ENCODE peak calls at places on chromosomes 7 and 10, in ten cellular contexts. One of them, this sample, is unnamed.

GRCh38 chr7:24417526-24418120 is 133.6 kb downstream of the NPY start:
- DNase-seq in progenitor cell of endocrine pancreas: no peak
- DNase-seq in IMR-90: no peak
- DNase-seq in MCF 10A: no peak
- DNase-seq in GM10248: no peak
- DNase-seq in AG04450: no peak
- DNase-seq in heart left ventricle: no peak
- DNase-seq in mammary epithelial cell: no peak
- DNase-seq in left ventricle myocardium inferior: no peak
- DNase-seq in heart right ventricle: no peak
- DNase-seq in this sample: no peak

GRCh38 chr10:124165827-124166226 is 72.4 kb upstream of the CHST15 start:
- DNase-seq in AG04450: no peak
- DNase-seq in progenitor cell of endocrine pancreas: no peak
- DNase-seq in left ventricle myocardium inferior: no peak
- DNase-seq in heart right ventricle: no peak
- DNase-seq in IMR-90: no peak
- DNase-seq in GM10248: no peak
- DNase-seq in MCF 10A: no peak
- DNase-seq in mammary epithelial cell: no peak
- DNase-seq in heart left ventricle: no peak
- DNase-seq in this sample: no peak

GRCh38 chr10:95661818-95662217 is 5.3 kb upstream of the ALDH18A1 start:
- DNase-seq in AG04450: no peak
- DNase-seq in heart right ventricle: no peak
- DNase-seq in IMR-90: no peak
- DNase-seq in mammary epithelial cell: no peak
- DNase-seq in MCF 10A: no peak
- DNase-seq in GM10248: no peak
- DNase-seq in left ventricle myocardium inferior: no peak
- DNase-seq in progenitor cell of endocrine pancreas: no peak
- DNase-seq in heart left ventricle: no peak
- DNase-seq in this sample: no peak

GRCh38 chr10:78224602-78225001 is 190.9 kb downstream of the RPS24 start:
- DNase-seq in mammary epithelial cell: no peak
- DNase-seq in GM10248: no peak
- DNase-seq in AG04450: peak; percentile 34
- DNase-seq in heart left ventricle: no peak
- DNase-seq in progenitor cell of endocrine pancreas: no peak
- DNase-seq in IMR-90: peak; percentile 83
- DNase-seq in left ventricle myocardium inferior: no peak
- DNase-seq in MCF 10A: no peak
- DNase-seq in heart right ventricle: no peak
- DNase-seq in this sample: no peak

GRCh38 chr7:87435546-87435945 is 39.9 kb downstream of the ABCB4 start:
- DNase-seq in AG04450: no peak
- DNase-seq in heart left ventricle: no peak
- DNase-seq in progenitor cell of endocrine pancreas: no peak
- DNase-seq in IMR-90: peak; percentile 13
- DNase-seq in GM10248: no peak
- DNase-seq in left ventricle myocardium inferior: no peak
- DNase-seq in MCF 10A: no peak
- DNase-seq in mammary epithelial cell: peak; percentile 11
- DNase-seq in heart right ventricle: no peak
- DNase-seq in this sample: no peak

GRCh38 chr10:124890225-124890624 is 51.7 kb upstream of the ZRANB1 start:
- DNase-seq in heart right ventricle: no peak
- DNase-seq in MCF 10A: no peak
- DNase-seq in mammary epithelial cell: no peak
- DNase-seq in GM10248: no peak
- DNase-seq in left ventricle myocardium inferior: no peak
- DNase-seq in heart left ventricle: no peak
- DNase-seq in AG04450: no peak
- DNase-seq in IMR-90: peak; percentile 6
- DNase-seq in progenitor cell of endocrine pancreas: no peak
- DNase-seq in this sample: no peak

GRCh38 chr10:75400163-75400768 is 1.3 kb downstream of the ZNF503 start:
- DNase-seq in progenitor cell of endocrine pancreas: peak; percentile 27
- DNase-seq in heart right ventricle: no peak
- DNase-seq in GM10248: peak; percentile 33
- DNase-seq in mammary epithelial cell: no peak
- DNase-seq in heart left ventricle: peak; percentile 51
- DNase-seq in left ventricle myocardium inferior: no peak
- DNase-seq in IMR-90: no peak
- DNase-seq in MCF 10A: peak; percentile 42
- DNase-seq in AG04450: no peak
- DNase-seq in this sample: no peak

GRCh38 chr10:86413046-86413728 is 46.6 kb upstream of the GRID1 start:
- DNase-seq in mammary epithelial cell: no peak
- DNase-seq in AG04450: no peak
- DNase-seq in GM10248: peak; percentile 66
- DNase-seq in progenitor cell of endocrine pancreas: no peak
- DNase-seq in MCF 10A: no peak
- DNase-seq in heart right ventricle: no peak
- DNase-seq in heart left ventricle: no peak
- DNase-seq in left ventricle myocardium inferior: no peak
- DNase-seq in IMR-90: peak; percentile 59
- DNase-seq in this sample: no peak

GRCh38 chr10:89382757-89383156 is 4.9 kb downstream of the IFIT1B start:
- DNase-seq in IMR-90: peak; percentile 18
- DNase-seq in MCF 10A: no peak
- DNase-seq in AG04450: no peak
- DNase-seq in left ventricle myocardium inferior: no peak
- DNase-seq in heart left ventricle: no peak
- DNase-seq in heart right ventricle: no peak
- DNase-seq in GM10248: no peak
- DNase-seq in mammary epithelial cell: peak; percentile 38
- DNase-seq in progenitor cell of endocrine pancreas: no peak
- DNase-seq in this sample: no peak

GRCh38 chr7:12403287-12404181 is at the start of gene VWDE:
- DNase-seq in MCF 10A: peak; percentile 49
- DNase-seq in GM10248: peak; percentile 32
- DNase-seq in heart right ventricle: no peak
- DNase-seq in mammary epithelial cell: peak; percentile 28
- DNase-seq in progenitor cell of endocrine pancreas: peak; percentile 51
- DNase-seq in left ventricle myocardium inferior: no peak
- DNase-seq in IMR-90: no peak
- DNase-seq in AG04450: no peak
- DNase-seq in heart left ventricle: no peak
- DNase-seq in this sample: peak; percentile 72

GRCh38 chr7:93146465-93147127 is 1.6 kb downstream of the SAMD9L start:
- DNase-seq in left ventricle myocardium inferior: no peak
- DNase-seq in MCF 10A: no peak
- DNase-seq in AG04450: no peak
- DNase-seq in progenitor cell of endocrine pancreas: no peak
- DNase-seq in IMR-90: no peak
- DNase-seq in heart left ventricle: no peak
- DNase-seq in mammary epithelial cell: no peak
- DNase-seq in GM10248: no peak
- DNase-seq in heart right ventricle: no peak
- DNase-seq in this sample: no peak

GRCh38 chr7:47586925-47587324 is 5.0 kb upstream of the TNS3 start:
- DNase-seq in MCF 10A: peak; percentile 73
- DNase-seq in GM10248: no peak
- DNase-seq in heart right ventricle: no peak
- DNase-seq in heart left ventricle: no peak
- DNase-seq in mammary epithelial cell: no peak
- DNase-seq in left ventricle myocardium inferior: no peak
- DNase-seq in AG04450: no peak
- DNase-seq in IMR-90: no peak
- DNase-seq in progenitor cell of endocrine pancreas: no peak
- DNase-seq in this sample: no peak

GRCh38 chr10:33157108-33157507 is 177.4 kb downstream of the NRP1 start:
- DNase-seq in MCF 10A: peak; percentile 77
- DNase-seq in mammary epithelial cell: peak; percentile 64
- DNase-seq in IMR-90: peak; percentile 68
- DNase-seq in heart right ventricle: no peak
- DNase-seq in AG04450: no peak
- DNase-seq in left ventricle myocardium inferior: no peak
- DNase-seq in progenitor cell of endocrine pancreas: no peak
- DNase-seq in heart left ventricle: no peak
- DNase-seq in GM10248: no peak
- DNase-seq in this sample: no peak

GRCh38 chr7:121313793-121314676 is 14.8 kb upstream of the WNT16 start:
- DNase-seq in heart right ventricle: no peak
- DNase-seq in MCF 10A: peak; percentile 65
- DNase-seq in IMR-90: no peak
- DNase-seq in left ventricle myocardium inferior: no peak
- DNase-seq in GM10248: no peak
- DNase-seq in mammary epithelial cell: no peak
- DNase-seq in progenitor cell of endocrine pancreas: no peak
- DNase-seq in heart left ventricle: no peak
- DNase-seq in AG04450: no peak
- DNase-seq in this sample: no peak

GRCh38 chr7:2244404-2244803 is 2.4 kb downstream of the NUDT1 start:
- DNase-seq in left ventricle myocardium inferior: no peak
- DNase-seq in heart right ventricle: no peak
- DNase-seq in GM10248: no peak
- DNase-seq in MCF 10A: no peak
- DNase-seq in heart left ventricle: no peak
- DNase-seq in progenitor cell of endocrine pancreas: no peak
- DNase-seq in mammary epithelial cell: no peak
- DNase-seq in AG04450: no peak
- DNase-seq in IMR-90: no peak
- DNase-seq in this sample: no peak

DNA sequence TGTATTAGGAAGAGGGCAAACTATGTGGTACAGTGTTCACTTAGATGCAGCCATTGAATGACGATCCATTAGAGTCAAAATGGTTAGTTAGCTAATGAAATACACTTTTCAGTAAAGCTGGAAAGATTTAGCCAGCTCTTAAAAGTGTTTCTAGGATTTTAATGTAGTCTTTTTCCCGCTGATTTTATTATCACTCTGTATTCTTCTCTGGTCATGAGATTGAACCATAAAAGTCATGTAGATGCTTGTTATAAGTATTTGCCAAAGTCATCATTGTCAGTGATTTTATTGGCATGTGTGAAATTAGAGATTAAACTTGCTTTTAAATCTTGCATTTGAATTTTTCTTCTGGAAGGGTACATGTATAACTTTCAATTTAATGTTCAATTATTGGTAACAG is 93.8 kb downstream of the ADK start:
- DNase-seq in heart right ventricle: no peak
- DNase-seq in AG04450: no peak
- DNase-seq in mammary epithelial cell: no peak
- DNase-seq in left ventricle myocardium inferior: no peak
- DNase-seq in heart left ventricle: no peak
- DNase-seq in MCF 10A: no peak
- DNase-seq in GM10248: no peak
- DNase-seq in IMR-90: no peak
- DNase-seq in progenitor cell of endocrine pancreas: no peak
- DNase-seq in this sample: no peak
- TF ChIP-seq CTCF in heart right ventricle: no peak
- TF ChIP-seq CTCF in AG04450: no peak
- TF ChIP-seq CTCF in mammary epithelial cell: no peak
- TF ChIP-seq CTCF in left ventricle myocardium inferior: no peak
- TF ChIP-seq CTCF in heart left ventricle: no peak
- TF ChIP-seq CTCF in MCF 10A: no peak
- TF ChIP-seq CTCF in GM10248: no peak
- TF ChIP-seq CTCF in IMR-90: no peak
- TF ChIP-seq CTCF in progenitor cell of endocrine pancreas: no peak
- TF ChIP-seq CTCF in this sample: no peak

GRCh38 chr10:56349611-56350010 is 11.4 kb downstream of the ZWINT start:
- DNase-seq in heart right ventricle: no peak
- DNase-seq in heart left ventricle: no peak
- DNase-seq in mammary epithelial cell: no peak
- DNase-seq in GM10248: no peak
- DNase-seq in IMR-90: no peak
- DNase-seq in AG04450: no peak
- DNase-seq in progenitor cell of endocrine pancreas: no peak
- DNase-seq in MCF 10A: no peak
- DNase-seq in left ventricle myocardium inferior: no peak
- DNase-seq in this sample: no peak
- TF ChIP-seq CTCF in heart right ventricle: no peak
- TF ChIP-seq CTCF in heart left ventricle: no peak
- TF ChIP-seq CTCF in mammary epithelial cell: peak; percentile 58
- TF ChIP-seq CTCF in GM10248: peak; percentile 9
- TF ChIP-seq CTCF in IMR-90: peak; percentile 22
- TF ChIP-seq CTCF in AG04450: peak; percentile 16
- TF ChIP-seq CTCF in progenitor cell of endocrine pancreas: peak; percentile 22
- TF ChIP-seq CTCF in MCF 10A: peak; percentile 18
- TF ChIP-seq CTCF in left ventricle myocardium inferior: no peak
- TF ChIP-seq CTCF in this sample: peak; percentile 39

GRCh38 chr10:100020161-100020882 is 10.6 kb upstream of the DNMBP start:
- DNase-seq in IMR-90: no peak
- DNase-seq in GM10248: peak; percentile 71
- DNase-seq in mammary epithelial cell: no peak
- DNase-seq in AG04450: no peak
- DNase-seq in progenitor cell of endocrine pancreas: no peak
- DNase-seq in MCF 10A: no peak
- DNase-seq in left ventricle myocardium inferior: no peak
- DNase-seq in heart right ventricle: no peak
- DNase-seq in heart left ventricle: no peak
- DNase-seq in this sample: no peak
- TF ChIP-seq CTCF in IMR-90: no peak
- TF ChIP-seq CTCF in GM10248: peak; percentile 30
- TF ChIP-seq CTCF in mammary epithelial cell: no peak
- TF ChIP-seq CTCF in AG04450: no peak
- TF ChIP-seq CTCF in progenitor cell of endocrine pancreas: no peak
- TF ChIP-seq CTCF in MCF 10A: no peak
- TF ChIP-seq CTCF in left ventricle myocardium inferior: no peak
- TF ChIP-seq CTCF in heart right ventricle: no peak
- TF ChIP-seq CTCF in heart left ventricle: no peak
- TF ChIP-seq CTCF in this sample: no peak

DNA sequence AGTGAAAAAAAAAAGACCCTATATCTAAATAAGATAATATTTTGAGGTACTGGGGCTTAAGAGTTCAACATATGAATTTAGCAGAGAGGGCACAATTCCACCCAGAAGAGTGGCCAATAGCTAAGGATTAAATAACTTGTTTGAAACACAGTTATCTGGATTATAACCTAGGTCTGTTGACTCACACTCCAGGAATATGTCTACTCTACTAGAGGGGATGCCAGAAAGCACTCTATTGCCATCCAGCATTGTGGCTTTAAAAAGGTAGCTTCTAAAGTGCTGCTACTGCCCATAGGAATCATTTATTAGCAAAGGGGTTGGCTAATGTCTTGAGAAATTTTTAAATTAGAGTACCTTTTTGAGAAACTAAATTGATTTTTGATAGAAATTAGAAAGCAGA is 102.2 kb downstream of the PPP1R3A start:
- DNase-seq in heart left ventricle: no peak
- DNase-seq in mammary epithelial cell: no peak
- DNase-seq in GM10248: no peak
- DNase-seq in progenitor cell of endocrine pancreas: no peak
- DNase-seq in MCF 10A: no peak
- DNase-seq in AG04450: no peak
- DNase-seq in heart right ventricle: no peak
- DNase-seq in left ventricle myocardium inferior: no peak
- DNase-seq in IMR-90: no peak
- DNase-seq in this sample: no peak
- TF ChIP-seq CTCF in heart left ventricle: no peak
- TF ChIP-seq CTCF in mammary epithelial cell: no peak
- TF ChIP-seq CTCF in GM10248: no peak
- TF ChIP-seq CTCF in progenitor cell of endocrine pancreas: no peak
- TF ChIP-seq CTCF in MCF 10A: no peak
- TF ChIP-seq CTCF in AG04450: no peak
- TF ChIP-seq CTCF in heart right ventricle: no peak
- TF ChIP-seq CTCF in left ventricle myocardium inferior: no peak
- TF ChIP-seq CTCF in IMR-90: no peak
- TF ChIP-seq CTCF in this sample: no peak

GRCh38 chr10:107144490-107144889 is 20.0 kb downstream of the SORCS1 start:
- DNase-seq in MCF 10A: peak; percentile 23
- DNase-seq in IMR-90: no peak
- DNase-seq in progenitor cell of endocrine pancreas: peak; percentile 23
- DNase-seq in mammary epithelial cell: no peak
- DNase-seq in AG04450: no peak
- DNase-seq in heart left ventricle: no peak
- DNase-seq in left ventricle myocardium inferior: no peak
- DNase-seq in GM10248: no peak
- DNase-seq in heart right ventricle: no peak
- DNase-seq in this sample: no peak
- TF ChIP-seq CTCF in MCF 10A: no peak
- TF ChIP-seq CTCF in IMR-90: no peak
- TF ChIP-seq CTCF in progenitor cell of endocrine pancreas: peak; percentile 20
- TF ChIP-seq CTCF in mammary epithelial cell: no peak
- TF ChIP-seq CTCF in AG04450: no peak
- TF ChIP-seq CTCF in heart left ventricle: no peak
- TF ChIP-seq CTCF in left ventricle myocardium inferior: peak; percentile 31
- TF ChIP-seq CTCF in GM10248: no peak
- TF ChIP-seq CTCF in heart right ventricle: no peak
- TF ChIP-seq CTCF in this sample: peak; percentile 43

This sample was measured in type B pancreatic cell.